ENCODE peak calls at places on chromosomes 11 and 22, in six cellular contexts. M is stimulated activated CD4-positive, alpha-beta T cell treated with anti-CD3 and anti-CD28 coated beads, Interleukin-2, amount 100 ng/mL, for 24 hours; Y is posterior vena cava; W is adrenal gland; R is substantia nigra; A is T-helper 9 cell. X is an unnamed sample.

GRCh38 chr11:12900496-12900895 is 108.6 kb upstream of the RASSF10 start:
- DNase-seq in M (no peak), Y (no peak), W (no peak), R (no peak), A (no peak), X (no peak)

GRCh38 chr11:133892126-133892525 is 46.8 kb upstream of the SPATA19 start:
- DNase-seq in M (no peak), Y (no peak), W (no peak), R (no peak), A (no peak), X (no peak)

GRCh38 chr11:128232588-128232987 is 354.8 kb downstream of the ETS1 start:
- DNase-seq in M (peak), Y (no peak), W (no peak), R (no peak), A (no peak), X (no peak)

GRCh38 chr22:42930810-42931420 is 73.8 kb upstream of the ARFGAP3 start:
- DNase-seq in M (no peak), Y (peak), W (peak), R (no peak), A (no peak), X (no peak)

GRCh38 chr11:102522332-102523207 is 8.0 kb downstream of the MMP7 start:
- DNase-seq in M (no peak), Y (no peak), W (peak), R (no peak), A (no peak), X (no peak)

GRCh38 chr11:62922653-62923371 is 1.6 kb upstream of the CHRM1 start:
- DNase-seq in M (peak), Y (peak), W (no peak), R (no peak), A (no peak), X (no peak)

GRCh38 chr11:34266987-34267386 is 90.8 kb downstream of the ABTB2 start:
- DNase-seq in M (no peak), Y (no peak), W (no peak), R (no peak), A (no peak), X (no peak)

GRCh38 chr11:116828632-116829524 is 829 bp upstream of the APOC3 start:
- DNase-seq in M (no peak), Y (no peak), W (no peak), R (no peak), A (no peak), X (no peak)

GRCh38 chr22:50252081-50253045 is 1.3 kb upstream of the HDAC10 start:
- DNase-seq in M (peak), Y (no peak), W (peak), R (no peak), A (peak), X (peak)

GRCh38 chr11:77203901-77204755 is 76.1 kb downstream of the MYO7A start:
- DNase-seq in M (no peak), Y (peak), W (no peak), R (no peak), A (no peak), X (peak)

GRCh38 chr11:126450806-126451205 is 95.3 kb downstream of the ST3GAL4 start:
- DNase-seq in M (no peak), Y (no peak), W (no peak), R (no peak), A (no peak), X (no peak)

GRCh38 chr11:113131036-113131775 is 170.0 kb downstream of the NCAM1 start:
- DNase-seq in M (no peak), Y (no peak), W (no peak), R (no peak), A (no peak), X (no peak)

GRCh38 chr11:44823006-44823405 is 96.2 kb downstream of the TSPAN18 start:
- DNase-seq in M (no peak), Y (peak), W (no peak), R (no peak), A (no peak), X (no peak)

GRCh38 chr22:25495286-25495685 is 69.2 kb upstream of the GRK3 start:
- DNase-seq in M (no peak), Y (no peak), W (no peak), R (no peak), A (no peak), X (no peak)

GRCh38 chr11:129853508-129854228 is 38.0 kb downstream of the TMEM45B start:
- DNase-seq in M (peak), Y (no peak), W (peak), R (no peak), A (peak), X (peak)

GRCh38 chr11:2762451-2762850 is 62.7 kb upstream of the KCNQ1OT1 start:
- DNase-seq in M (peak), Y (peak), W (peak), R (no peak), A (no peak), X (no peak)

GRCh38 chr22:28142361-28142801 is 223.3 kb upstream of the PITPNB start:
- DNase-seq in M (no peak), Y (no peak), W (peak), R (no peak), A (no peak), X (no peak)

GRCh38 chr11:80327971-80328614 is 887.3 kb upstream of the TENM4 start:
- DNase-seq in M (no peak), Y (no peak), W (no peak), R (no peak), A (no peak), X (no peak)

GRCh38 chr11:25891960-25892359 is 440.0 kb upstream of the ANO3 start:
- DNase-seq in M (no peak), Y (no peak), W (no peak), R (no peak), A (no peak), X (no peak)

GRCh38 chr11:34824425-34824824 is 91.8 kb downstream of the APIP start:
- DNase-seq in M (no peak), Y (no peak), W (no peak), R (no peak), A (no peak), X (no peak)

GRCh38 chr11:75328426-75329277 is 22.8 kb downstream of the ARRB1 start:
- DNase-seq in M (peak), Y (peak), W (peak), R (peak), A (peak), X (peak)

GRCh38 chr11:117831661-117832415 is 7.3 kb upstream of the FXYD2 start:
- DNase-seq in M (peak), Y (peak), W (no peak), R (no peak), A (no peak), X (peak)

GRCh38 chr11:35953081-35953480 is 9.2 kb downstream of the LDLRAD3 start:
- DNase-seq in M (no peak), Y (no peak), W (peak), R (peak), A (no peak), X (no peak)

GRCh38 chr22:46111645-46112306 is 38.5 kb upstream of the PPARA start:
- DNase-seq in M (no peak), Y (peak), W (peak), R (no peak), A (no peak), X (no peak)

GRCh38 chr22:37525746-37526350 is 6.6 kb upstream of the CARD10 start:
- DNase-seq in M (no peak), Y (no peak), W (no peak), R (no peak), A (no peak), X (no peak)

GRCh38 chr22:23168381-23169031 is 11.8 kb upstream of the BCR start:
- DNase-seq in M (no peak), Y (no peak), W (no peak), R (no peak), A (no peak), X (no peak)

GRCh38 chr22:37406836-37407235 is 20.4 kb downstream of the ELFN2 start:
- DNase-seq in M (no peak), Y (no peak), W (no peak), R (no peak), A (no peak), X (no peak)

GRCh38 chr11:827146-827860 is 416 bp upstream of the CRACR2B start:
- DNase-seq in M (no peak), Y (peak), W (no peak), R (no peak), A (no peak), X (peak)

GRCh38 chr11:116466231-116466630 is 306.6 kb downstream of the BUD13 start:
- DNase-seq in M (no peak), Y (no peak), W (no peak), R (peak), A (no peak), X (no peak)

GRCh38 chr22:50256936-50257440 is 4.5 kb downstream of the MAPK12 start:
- DNase-seq in M (no peak), Y (no peak), W (no peak), R (no peak), A (no peak), X (no peak)

GRCh38 chr11:73077454-73077853 is 64.7 kb downstream of the FCHSD2 start:
- DNase-seq in M (no peak), Y (no peak), W (no peak), R (no peak), A (no peak), X (no peak)

GRCh38 chr11:17535488-17535887 is 8.7 kb downstream of the USH1C start:
- DNase-seq in M (no peak), Y (no peak), W (no peak), R (no peak), A (no peak), X (no peak)

GRCh38 chr11:35735411-35735810 is 72.8 kb downstream of the TRIM44 start:
- DNase-seq in M (no peak), Y (no peak), W (no peak), R (no peak), A (no peak), X (no peak)

GRCh38 chr11:73760066-73760679 is 701 bp downstream of the RAB6A start:
- DNase-seq in M (peak), Y (peak), W (peak), R (no peak), A (no peak), X (peak)

GRCh38 chr11:77026743-77027142 is 7.5 kb upstream of the B3GNT6 start:
- DNase-seq in M (no peak), Y (no peak), W (no peak), R (no peak), A (no peak), X (no peak)

GRCh38 chr22:25902402-25902801 is 160.4 kb downstream of the MYO18B start:
- DNase-seq in M (no peak), Y (no peak), W (no peak), R (no peak), A (no peak), X (no peak)